ENCODE peak calls at places on chromosome 21, in nine cellular contexts. C is MCF 10A, X is psoas muscle, G is BJ, M is foreskin keratinocyte, Y is prostate gland, D is fibroblast of pulmonary artery, T is colonic mucosa, Z is heart right ventricle. R is an unnamed sample.
A peak's percentile ranks its signal among the peaks of the same experiment; 100 is the strongest.

GRCh38 chr21:29290245-29290644 is 8.5 kb upstream of the BACH1 start:
- DNase-seq in T (no peak), G (no peak), X (no peak), D (no peak), M (no peak), Y (no peak), C (no peak), Z (no peak), R (no peak)

GRCh38 chr21:34844033-34844923 is 175.5 kb downstream of the CLIC6 start:
- DNase-seq in X (peak; percentile 85), D (peak; percentile 41), M (peak; percentile 77), G (no peak), Y (no peak), Z (peak; percentile 61), C (peak; percentile 76), T (no peak), R (no peak)

GRCh38 chr21:28521932-28522826 is 470.5 kb downstream of the LTN1 start:
- DNase-seq in M (no peak), Y (no peak), G (no peak), X (no peak), D (peak; percentile 69), Z (no peak), C (peak; percentile 34), T (no peak), R (no peak)

GRCh38 chr21:33386222-33386784 is 16.9 kb upstream of the IFNGR2 start:
- DNase-seq in X (no peak), Y (no peak), Z (no peak), G (no peak), M (no peak), C (no peak), D (peak; percentile 15), T (no peak), R (no peak)

GRCh38 chr21:32603131-32603530 is 9.0 kb downstream of the CFAP298 start:
- DNase-seq in X (no peak), Y (no peak), M (no peak), C (no peak), D (no peak), T (no peak), G (no peak), Z (no peak), R (no peak)

GRCh38 chr21:35398366-35398982 is 349.4 kb upstream of the RUNX1 start:
- DNase-seq in G (no peak), T (no peak), D (peak; percentile 28), Y (no peak), Z (no peak), C (no peak), X (no peak), M (no peak), R (no peak)

GRCh38 chr21:21851657-21852056 is 853.4 kb downstream of the NCAM2 start:
- DNase-seq in C (peak; percentile 38), G (no peak), Y (no peak), X (no peak), T (no peak), Z (no peak), M (peak; percentile 69), D (peak; percentile 26), R (no peak)

GRCh38 chr21:35206141-35207125 is 157.3 kb upstream of the RUNX1 start:
- DNase-seq in C (peak; percentile 51), Z (no peak), M (peak; percentile 52), G (no peak), X (peak; percentile 49), D (no peak), Y (peak; percentile 16), T (no peak), R (peak; percentile 23)

GRCh38 chr21:41642399-41642798 is 124.5 kb downstream of the RIPK4 start:
- DNase-seq in C (no peak), X (no peak), M (no peak), D (peak; percentile 51), G (no peak), Y (no peak), T (no peak), Z (no peak), R (no peak)

GRCh38 chr21:44653123-44653522 is 1.3 kb downstream of the KRTAP12-4 start:
- DNase-seq in C (no peak), M (no peak), X (no peak), G (no peak), D (no peak), Y (no peak), T (no peak), Z (no peak), R (no peak)

GRCh38 chr21:26782754-26783153 is 62.5 kb downstream of the ADAMTS1 start:
- DNase-seq in Z (no peak), D (no peak), T (no peak), C (no peak), G (no peak), X (no peak), M (no peak), Y (no peak), R (no peak)

GRCh38 chr21:17550671-17551308 is 37.9 kb downstream of the CXADR start:
- DNase-seq in G (no peak), X (no peak), Z (no peak), Y (no peak), M (no peak), C (no peak), T (no peak), D (no peak), R (no peak)

GRCh38 chr21:17552410-17552809 is 39.6 kb downstream of the CXADR start:
- DNase-seq in Z (no peak), Y (no peak), G (no peak), T (no peak), X (no peak), M (no peak), D (no peak), C (no peak), R (no peak)

GRCh38 chr21:17560377-17560776 is 47.5 kb downstream of the CXADR start:
- DNase-seq in Y (no peak), D (no peak), T (no peak), G (no peak), M (no peak), C (no peak), X (no peak), Z (no peak), R (no peak)

GRCh38 chr21:17554120-17554519 is 41.3 kb downstream of the CXADR start:
- DNase-seq in D (no peak), G (no peak), T (no peak), Z (no peak), M (no peak), Y (no peak), C (no peak), X (no peak), R (no peak)

GRCh38 chr21:17554619-17555472 is 42.0 kb downstream of the CXADR start:
- DNase-seq in X (no peak), M (peak; percentile 13), D (peak; percentile 12), G (no peak), C (peak; percentile 35), Z (no peak), T (no peak), Y (no peak), R (no peak)
- TF ChIP-seq CTCF in X (peak; percentile 4), M (peak; percentile 65), D (peak; percentile 17), G (peak; percentile 34), C (peak; percentile 26), Z (no peak), T (peak; percentile 28), Y (peak; percentile 10), R (peak; percentile 38)

DNA sequence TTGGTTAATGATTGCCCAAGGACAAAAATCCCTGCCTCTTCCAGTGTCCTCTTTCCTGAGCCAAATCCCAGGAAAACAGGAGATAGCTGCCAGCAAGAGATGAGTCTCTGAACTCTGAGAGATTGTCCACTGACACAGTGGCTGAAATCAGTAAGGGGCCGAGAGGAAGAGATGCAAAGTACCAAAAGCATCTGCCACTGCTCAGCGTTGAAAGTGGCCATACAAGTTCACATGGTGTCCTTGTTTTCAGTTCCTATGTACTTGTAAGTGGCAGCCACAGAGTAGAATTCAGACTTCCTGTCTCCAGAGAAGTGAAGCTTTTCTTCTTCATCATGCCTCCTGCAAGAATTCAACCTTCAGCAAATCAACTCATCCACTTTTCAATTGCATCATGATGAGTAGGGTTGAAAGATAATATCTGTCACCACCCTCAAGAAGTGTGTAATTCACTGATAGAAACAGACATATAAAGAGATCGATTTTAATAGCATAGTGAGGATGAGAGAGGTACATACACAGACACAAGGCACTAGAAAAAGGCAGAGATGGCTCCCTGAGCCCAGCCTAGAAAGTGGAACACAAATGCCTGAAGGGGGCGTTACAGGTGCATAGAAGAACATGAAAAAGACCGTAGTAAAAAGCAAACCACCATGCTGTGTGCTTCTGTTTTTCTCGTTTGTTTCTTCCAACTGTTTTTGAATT is 185.8 kb downstream of the MRPL39 start:
- DNase-seq in Z (peak; percentile 17), D (peak; percentile 44), Y (no peak), G (no peak), M (peak; percentile 36), T (no peak), C (peak; percentile 64), X (no peak), R (peak; percentile 20)
- TF ChIP-seq CTCF in Z (no peak), D (peak; percentile 46), Y (peak; percentile 27), G (peak; percentile 31), M (peak; percentile 63), T (no peak), C (peak; percentile 55), X (peak; percentile 19), R (peak; percentile 56)

GRCh38 chr21:42833859-42834729 is 45.2 kb downstream of the WDR4 start:
- DNase-seq in M (no peak), G (no peak), Y (no peak), D (no peak), Z (no peak), T (peak; percentile 14), X (no peak), C (no peak), R (no peak)

GRCh38 chr21:42834730-42835191 is 44.6 kb downstream of the WDR4 start:
- DNase-seq in Z (no peak), M (no peak), Y (no peak), C (no peak), D (no peak), X (no peak), G (no peak), T (peak; percentile 16), R (no peak)

GRCh38 chr21:42836402-42836666 is 43.0 kb downstream of the WDR4 start:
- DNase-seq in M (no peak), D (no peak), C (no peak), Z (no peak), G (no peak), T (peak; percentile 0), Y (no peak), X (no peak), R (no peak)

GRCh38 chr21:42835611-42836401 is 43.5 kb downstream of the WDR4 start:
- DNase-seq in Z (no peak), C (no peak), Y (no peak), G (no peak), M (no peak), X (no peak), D (no peak), T (peak; percentile 12), R (no peak)

GRCh38 chr21:42835211-42835610 is 44.1 kb downstream of the WDR4 start:
- DNase-seq in Z (no peak), G (no peak), T (no peak), C (no peak), Y (no peak), D (no peak), M (no peak), X (no peak), R (no peak)
- TF ChIP-seq CTCF in Z (no peak), G (no peak), T (no peak), C (no peak), Y (no peak), D (no peak), M (no peak), X (no peak), R (no peak)

DNA sequence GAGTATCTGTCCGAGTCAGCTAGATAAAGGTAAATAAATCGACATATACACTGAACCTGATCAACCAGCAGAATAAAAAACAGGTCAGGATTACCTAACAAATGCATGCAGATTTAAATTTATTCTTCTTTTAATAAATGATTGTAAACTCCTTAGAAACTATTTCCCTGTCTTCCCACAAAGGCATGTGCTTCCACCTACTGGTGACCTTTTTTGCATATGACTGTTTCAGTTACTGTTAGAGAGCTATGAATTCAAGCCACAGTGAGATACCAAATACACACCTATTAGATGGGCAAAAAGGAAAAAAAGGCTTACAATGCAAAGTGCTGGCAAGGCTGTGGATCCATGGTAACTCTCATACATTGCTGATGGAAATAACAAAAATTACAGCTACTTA is 957.4 kb upstream of the NCAM2 start:
- DNase-seq in D (no peak), X (no peak), M (no peak), G (no peak), C (peak; percentile 21), T (no peak), Y (no peak), Z (no peak), R (no peak)
- TF ChIP-seq CTCF in D (no peak), X (no peak), M (no peak), G (no peak), C (peak; percentile 40), T (peak; percentile 37), Y (no peak), Z (no peak), R (peak; percentile 23)